ENCODE peak calls at places on chromosome X, in seven cellular contexts. One of them, this sample, is unnamed.

GRCh38 chrX:24014388-24015018 is 12.5 kb downstream of the KLHL15 start:
- DNase-seq in GM06990: no peak
- DNase-seq in pancreas: no peak
- DNase-seq in ovary: no peak
- DNase-seq in colonic mucosa: no peak
- DNase-seq in AG09309: no peak
- DNase-seq in Caco-2: no peak
- DNase-seq in this sample: no peak

GRCh38 chrX:22135994-22136684 is 104.0 kb downstream of the PHEX start:
- DNase-seq in GM06990: no peak
- DNase-seq in pancreas: no peak
- DNase-seq in ovary: no peak
- DNase-seq in colonic mucosa: no peak
- DNase-seq in AG09309: peak
- DNase-seq in Caco-2: no peak
- DNase-seq in this sample: no peak

GRCh38 chrX:101220881-101221280 is 1.3 kb downstream of the DRP2 start:
- DNase-seq in GM06990: no peak
- DNase-seq in pancreas: peak
- DNase-seq in ovary: no peak
- DNase-seq in colonic mucosa: peak
- DNase-seq in AG09309: no peak
- DNase-seq in Caco-2: no peak
- DNase-seq in this sample: no peak

GRCh38 chrX:24245201-24245600 is 68.7 kb downstream of the SUPT20HL2 start:
- DNase-seq in GM06990: no peak
- DNase-seq in pancreas: no peak
- DNase-seq in ovary: no peak
- DNase-seq in colonic mucosa: no peak
- DNase-seq in AG09309: peak
- DNase-seq in Caco-2: no peak
- DNase-seq in this sample: no peak

GRCh38 chrX:30653415-30654131 is at the start of gene GK:
- DNase-seq in GM06990: peak
- DNase-seq in pancreas: no peak
- DNase-seq in ovary: peak
- DNase-seq in colonic mucosa: no peak
- DNase-seq in AG09309: no peak
- DNase-seq in Caco-2: peak
- DNase-seq in this sample: peak

GRCh38 chrX:100649550-100650356 is 5.8 kb downstream of the SRPX2 start:
- DNase-seq in GM06990: no peak
- DNase-seq in pancreas: no peak
- DNase-seq in ovary: peak
- DNase-seq in colonic mucosa: peak
- DNase-seq in AG09309: peak
- DNase-seq in Caco-2: peak
- DNase-seq in this sample: peak

GRCh38 chrX:344371-344901 is 25.8 kb upstream of the GTPBP6 start:
- DNase-seq in GM06990: no peak
- DNase-seq in pancreas: peak
- DNase-seq in ovary: no peak
- DNase-seq in colonic mucosa: no peak
- DNase-seq in AG09309: no peak
- DNase-seq in Caco-2: no peak
- DNase-seq in this sample: peak

GRCh38 chrX:41029332-41029731 is 55.9 kb upstream of the USP9X start:
- DNase-seq in GM06990: no peak
- DNase-seq in pancreas: no peak
- DNase-seq in ovary: no peak
- DNase-seq in colonic mucosa: no peak
- DNase-seq in AG09309: no peak
- DNase-seq in Caco-2: no peak
- DNase-seq in this sample: no peak

GRCh38 chrX:16743604-16744325 is 24.4 kb downstream of the SYAP1 start:
- DNase-seq in GM06990: no peak
- DNase-seq in pancreas: no peak
- DNase-seq in ovary: no peak
- DNase-seq in colonic mucosa: no peak
- DNase-seq in AG09309: peak
- DNase-seq in Caco-2: no peak
- DNase-seq in this sample: no peak

GRCh38 chrX:68841251-68842049 is 12.6 kb downstream of the EFNB1 start:
- DNase-seq in GM06990: no peak
- DNase-seq in pancreas: peak
- DNase-seq in ovary: no peak
- DNase-seq in colonic mucosa: peak
- DNase-seq in AG09309: no peak
- DNase-seq in Caco-2: no peak
- DNase-seq in this sample: peak

GRCh38 chrX:53262918-53263394 is 18.4 kb downstream of the IQSEC2 start:
- DNase-seq in GM06990: no peak
- DNase-seq in pancreas: no peak
- DNase-seq in ovary: no peak
- DNase-seq in colonic mucosa: peak
- DNase-seq in AG09309: no peak
- DNase-seq in Caco-2: no peak
- DNase-seq in this sample: no peak

GRCh38 chrX:151735219-151735618 is 673 bp downstream of the CNGA2 start:
- DNase-seq in GM06990: no peak
- DNase-seq in pancreas: no peak
- DNase-seq in ovary: no peak
- DNase-seq in colonic mucosa: no peak
- DNase-seq in AG09309: no peak
- DNase-seq in Caco-2: no peak
- DNase-seq in this sample: no peak

GRCh38 chrX:110286126-110286525 is 31.8 kb downstream of the AMMECR1 start:
- DNase-seq in GM06990: no peak
- DNase-seq in pancreas: no peak
- DNase-seq in ovary: no peak
- DNase-seq in colonic mucosa: no peak
- DNase-seq in AG09309: peak
- DNase-seq in Caco-2: no peak
- DNase-seq in this sample: no peak

GRCh38 chrX:48540015-48540350 is 469 bp downstream of the TBC1D25 start:
- DNase-seq in GM06990: no peak
- DNase-seq in pancreas: no peak
- DNase-seq in ovary: no peak
- DNase-seq in colonic mucosa: peak
- DNase-seq in AG09309: no peak
- DNase-seq in Caco-2: no peak
- DNase-seq in this sample: no peak

GRCh38 chrX:20063716-20064351 is 52.9 kb downstream of the MAP7D2 start:
- DNase-seq in GM06990: no peak
- DNase-seq in pancreas: no peak
- DNase-seq in ovary: no peak
- DNase-seq in colonic mucosa: no peak
- DNase-seq in AG09309: no peak
- DNase-seq in Caco-2: no peak
- DNase-seq in this sample: no peak

GRCh38 chrX:85569096-85569495 is 189.6 kb upstream of the POF1B start:
- DNase-seq in GM06990: no peak
- DNase-seq in pancreas: no peak
- DNase-seq in ovary: no peak
- DNase-seq in colonic mucosa: no peak
- DNase-seq in AG09309: no peak
- DNase-seq in Caco-2: no peak
- DNase-seq in this sample: no peak

GRCh38 chrX:104195013-104195412 is 28.8 kb downstream of the FAM199X start:
- DNase-seq in GM06990: no peak
- DNase-seq in pancreas: no peak
- DNase-seq in ovary: no peak
- DNase-seq in colonic mucosa: no peak
- DNase-seq in AG09309: no peak
- DNase-seq in Caco-2: no peak
- DNase-seq in this sample: no peak

GRCh38 chrX:989959-990510 is 222.4 kb downstream of the CRLF2 start:
- DNase-seq in GM06990: peak
- DNase-seq in pancreas: peak
- DNase-seq in ovary: peak
- DNase-seq in colonic mucosa: peak
- DNase-seq in AG09309: peak
- DNase-seq in Caco-2: no peak
- DNase-seq in this sample: peak

GRCh38 chrX:153726286-153727107 is 1.8 kb downstream of the ABCD1 start:
- DNase-seq in GM06990: peak
- DNase-seq in pancreas: peak
- DNase-seq in ovary: peak
- DNase-seq in colonic mucosa: peak
- DNase-seq in AG09309: no peak
- DNase-seq in Caco-2: peak
- DNase-seq in this sample: peak

GRCh38 chrX:31012509-31013025 is 59.3 kb downstream of the FTHL17 start:
- DNase-seq in GM06990: no peak
- DNase-seq in pancreas: no peak
- DNase-seq in ovary: no peak
- DNase-seq in colonic mucosa: no peak
- DNase-seq in AG09309: no peak
- DNase-seq in Caco-2: no peak
- DNase-seq in this sample: no peak

GRCh38 chrX:128739539-128739938 is 687.3 kb upstream of the ACTRT1 start:
- DNase-seq in GM06990: no peak
- DNase-seq in pancreas: no peak
- DNase-seq in ovary: no peak
- DNase-seq in colonic mucosa: no peak
- DNase-seq in AG09309: no peak
- DNase-seq in Caco-2: no peak
- DNase-seq in this sample: no peak

GRCh38 chrX:101619336-101619735 is 1.5 kb upstream of the ARMCX6 start:
- DNase-seq in GM06990: no peak
- DNase-seq in pancreas: no peak
- DNase-seq in ovary: no peak
- DNase-seq in colonic mucosa: no peak
- DNase-seq in AG09309: no peak
- DNase-seq in Caco-2: no peak
- DNase-seq in this sample: no peak

GRCh38 chrX:136163694-136164093 is 16.4 kb downstream of the FHL1 start:
- DNase-seq in GM06990: no peak
- DNase-seq in pancreas: no peak
- DNase-seq in ovary: no peak
- DNase-seq in colonic mucosa: no peak
- DNase-seq in AG09309: no peak
- DNase-seq in Caco-2: no peak
- DNase-seq in this sample: no peak

DNA sequence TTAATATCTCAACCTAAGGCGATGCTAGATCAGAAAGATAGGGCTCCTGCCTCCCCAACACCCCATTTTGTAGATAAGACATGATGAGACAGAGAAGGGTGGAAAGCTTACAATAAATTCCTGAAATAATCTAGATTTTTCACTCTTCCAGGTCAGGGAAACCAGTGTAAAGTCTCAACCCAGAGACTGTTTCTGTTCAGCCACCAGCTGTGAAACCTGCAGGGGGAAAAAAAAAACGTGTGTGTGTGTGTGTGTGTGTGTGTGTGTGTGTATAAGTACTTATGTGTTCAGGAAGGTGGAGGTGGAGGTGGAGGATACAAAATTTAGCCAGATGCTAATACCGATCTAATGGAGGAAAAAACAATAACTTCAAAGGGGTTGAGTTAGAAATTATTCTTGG is 773 bp upstream of the ITM2A start:
- DNase-seq in GM06990: no peak
- DNase-seq in pancreas: no peak
- DNase-seq in ovary: no peak
- DNase-seq in colonic mucosa: no peak
- DNase-seq in AG09309: no peak
- DNase-seq in Caco-2: no peak
- DNase-seq in this sample: no peak
- H3K4me3 ChIP-seq in GM06990: no peak
- H3K4me3 ChIP-seq in pancreas: no peak
- H3K4me3 ChIP-seq in ovary: no peak
- H3K4me3 ChIP-seq in colonic mucosa: no peak
- H3K4me3 ChIP-seq in AG09309: no peak
- H3K4me3 ChIP-seq in Caco-2: no peak
- H3K4me3 ChIP-seq in this sample: peak

DNA sequence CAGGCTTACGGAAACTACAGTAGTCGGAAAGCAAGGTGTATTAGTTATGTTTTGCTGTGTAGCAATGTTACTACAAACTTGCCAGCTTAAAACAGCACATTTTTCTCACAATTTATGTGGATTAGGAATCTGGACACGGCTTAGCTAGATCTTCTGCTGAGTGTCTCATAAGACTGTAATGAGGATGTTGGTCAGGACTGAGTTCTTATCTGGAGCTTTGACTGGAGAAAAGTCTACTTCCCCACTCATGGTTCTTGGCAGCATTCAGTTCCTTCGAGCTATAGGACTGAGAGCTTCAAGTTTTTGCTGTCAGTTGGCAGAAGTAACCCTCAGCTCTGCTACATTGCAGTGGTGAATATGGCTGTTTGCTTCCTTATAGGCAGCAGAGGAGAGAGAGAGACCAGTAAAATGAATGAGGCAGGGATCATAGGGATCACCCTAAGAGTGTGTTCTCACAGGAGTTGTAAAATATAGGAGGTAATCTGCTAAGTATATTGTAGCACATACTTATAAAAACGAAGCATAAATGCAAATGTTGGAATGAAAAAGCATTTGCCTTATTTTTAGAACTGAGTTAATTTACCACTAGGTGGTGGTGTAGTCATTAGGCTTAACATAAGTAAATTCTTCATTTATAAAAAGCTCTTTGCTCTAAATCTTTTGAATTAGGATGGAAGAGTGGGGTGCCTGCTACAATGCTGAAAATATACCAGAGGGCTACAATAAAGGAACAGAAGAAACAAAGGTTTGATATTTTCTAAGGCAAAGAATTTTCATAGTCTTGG is 38.6 kb downstream of the ALG13 start:
- DNase-seq in GM06990: no peak
- DNase-seq in pancreas: no peak
- DNase-seq in ovary: no peak
- DNase-seq in colonic mucosa: no peak
- DNase-seq in AG09309: no peak
- DNase-seq in Caco-2: no peak
- DNase-seq in this sample: no peak
- TF ChIP-seq CTCF in GM06990: peak
- TF ChIP-seq CTCF in pancreas: peak
- TF ChIP-seq CTCF in ovary: no peak
- TF ChIP-seq CTCF in colonic mucosa: peak
- TF ChIP-seq CTCF in AG09309: peak
- TF ChIP-seq CTCF in Caco-2: no peak
- TF ChIP-seq CTCF in this sample: no peak

GRCh38 chrX:71099736-71100135 is 4.1 kb downstream of the FOXO4 start:
- DNase-seq in GM06990: no peak
- DNase-seq in pancreas: no peak
- DNase-seq in ovary: no peak
- DNase-seq in colonic mucosa: no peak
- DNase-seq in AG09309: no peak
- DNase-seq in Caco-2: no peak
- DNase-seq in this sample: no peak
- H3K4me3 ChIP-seq in GM06990: no peak
- H3K4me3 ChIP-seq in pancreas: no peak
- H3K4me3 ChIP-seq in ovary: no peak
- H3K4me3 ChIP-seq in colonic mucosa: no peak
- H3K4me3 ChIP-seq in AG09309: no peak
- H3K4me3 ChIP-seq in Caco-2: no peak
- H3K4me3 ChIP-seq in this sample: no peak

DNA sequence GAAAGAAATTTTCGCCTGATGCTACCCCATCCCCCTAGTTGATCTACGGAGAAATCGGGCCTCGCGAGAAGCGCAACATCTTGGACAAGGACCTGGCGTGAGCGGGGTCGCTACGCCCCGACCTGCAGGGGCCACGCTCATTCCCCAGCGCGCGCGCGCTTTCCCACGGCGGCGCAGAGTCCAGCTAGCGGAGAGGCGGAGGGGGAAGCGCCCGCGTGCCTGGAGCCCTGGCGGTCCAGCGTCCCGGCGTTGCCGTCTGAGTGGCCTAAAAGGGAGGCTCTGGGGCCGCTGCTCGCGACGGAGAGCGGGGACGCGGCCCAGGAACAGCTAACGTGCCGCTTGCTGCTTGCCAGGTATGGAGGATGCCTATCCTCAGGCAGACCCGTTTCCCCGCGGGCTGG is 6.0 kb upstream of the SOX3 start:
- DNase-seq in GM06990: no peak
- DNase-seq in pancreas: peak
- DNase-seq in ovary: no peak
- DNase-seq in colonic mucosa: no peak
- DNase-seq in AG09309: no peak
- DNase-seq in Caco-2: no peak
- DNase-seq in this sample: no peak
- TF ChIP-seq CTCF in GM06990: no peak
- TF ChIP-seq CTCF in pancreas: no peak
- TF ChIP-seq CTCF in ovary: no peak
- TF ChIP-seq CTCF in colonic mucosa: no peak
- TF ChIP-seq CTCF in AG09309: no peak
- TF ChIP-seq CTCF in Caco-2: no peak
- TF ChIP-seq CTCF in this sample: no peak

This sample was measured in left ventricle myocardium inferior.